ENCODE peak calls at places on chromosomes 1 and 21, in four cellular contexts. U, D, T and R are unnamed samples.
A peak's percentile ranks its signal among the peaks of the same experiment; 100 is the strongest.

GRCh38 chr1:83065952-83066727 is 932.8 kb downstream of the TTLL7 start:
- DNase-seq in D (peak; percentile 21), T (no peak), U (no peak), R (peak; percentile 10)

GRCh38 chr1:89908294-89908992 is 86.5 kb upstream of the ZNF326 start:
- DNase-seq in U (no peak), D (no peak), T (no peak), R (no peak)

GRCh38 chr1:14815175-14815882 is 216.8 kb downstream of the KAZN start:
- DNase-seq in T (no peak), D (no peak), U (no peak), R (no peak)

GRCh38 chr1:237473896-237474295 is 416.8 kb downstream of the ZP4 start:
- DNase-seq in D (no peak), T (no peak), U (no peak), R (no peak)

GRCh38 chr1:221097479-221098281 is 218.4 kb downstream of the HLX start:
- DNase-seq in T (no peak), D (no peak), U (no peak), R (no peak)

GRCh38 chr1:16631248-16632043 is 18.1 kb upstream of the NBPF1 start:
- DNase-seq in D (no peak), T (peak; percentile 34), U (no peak), R (no peak)

GRCh38 chr1:52210044-52210443 is 68.2 kb downstream of the ZFYVE9 start:
- DNase-seq in D (no peak), U (no peak), T (no peak), R (no peak)

GRCh38 chr1:207972350-207972749 is 61.4 kb upstream of the CD34 start:
- DNase-seq in U (no peak), D (no peak), T (no peak), R (no peak)

GRCh38 chr1:175499595-175500367 is 243.6 kb downstream of the TNR start:
- DNase-seq in T (no peak), D (no peak), U (no peak), R (no peak)

GRCh38 chr21:34144224-34144623 is 70.8 kb downstream of the MRPS6 start:
- DNase-seq in D (no peak), U (no peak), T (no peak), R (no peak)
- TF ChIP-seq ELF4 in D (no peak), U (no peak), T (no peak), R (no peak)

GRCh38 chr1:113871597-113872113 is at the start of gene PTPN22:
- DNase-seq in T (no peak), U (no peak), D (no peak), R (no peak)
- TF ChIP-seq ELF4 in T (peak; percentile 33), U (no peak), D (no peak), R (no peak)

DNA sequence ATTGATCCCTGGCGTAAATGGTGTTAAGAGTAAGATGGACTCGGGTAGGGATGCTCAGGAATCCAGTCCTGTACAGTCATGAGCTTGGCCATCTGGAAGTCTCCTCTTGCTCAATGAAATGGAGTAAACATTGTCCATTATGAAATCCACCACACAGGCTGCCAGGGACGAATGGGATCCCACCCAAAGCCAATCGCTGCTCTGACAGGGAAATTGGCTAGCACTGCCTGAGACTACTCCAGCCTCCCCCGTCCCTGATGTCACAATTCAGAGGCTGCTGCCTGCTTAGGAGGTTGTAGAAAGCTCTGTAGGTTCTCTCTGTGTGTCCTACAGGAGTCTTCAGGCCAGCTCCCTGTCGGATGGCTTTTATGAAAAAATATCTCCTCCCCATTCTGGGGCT is at the start of gene HSD11B1:
- DNase-seq in T (no peak), D (no peak), U (no peak), R (no peak)
- TF ChIP-seq ELF4 in T (no peak), D (no peak), U (no peak), R (no peak)

GRCh38 chr1:46467183-46467504 is 22.5 kb upstream of the DMBX1 start:
- DNase-seq in U (no peak), D (no peak), T (no peak), R (no peak)

GRCh38 chr1:46465981-46466476 is 23.6 kb upstream of the DMBX1 start:
- DNase-seq in U (no peak), T (no peak), D (no peak), R (no peak)

GRCh38 chr1:46469846-46470245 is 19.8 kb upstream of the DMBX1 start:
- DNase-seq in D (no peak), U (no peak), T (no peak), R (no peak)

GRCh38 chr1:46464013-46464548 is 25.6 kb upstream of the DMBX1 start:
- DNase-seq in U (no peak), T (no peak), D (no peak), R (no peak)

GRCh38 chr1:46466477-46467182 is 23.0 kb upstream of the DMBX1 start:
- DNase-seq in T (no peak), U (no peak), D (no peak), R (peak; percentile 78)
- TF ChIP-seq ELF4 in T (no peak), U (no peak), D (no peak), R (no peak)

GRCh38 chr1:12316331-12316730 is 86.5 kb downstream of the VPS13D start:
- DNase-seq in D (no peak), U (no peak), T (no peak), R (no peak)

GRCh38 chr1:12309783-12310742 is 80.2 kb downstream of the VPS13D start:
- DNase-seq in D (no peak), T (no peak), U (no peak), R (no peak)

GRCh38 chr1:12315126-12315525 is 85.3 kb downstream of the VPS13D start:
- DNase-seq in D (no peak), T (no peak), U (no peak), R (no peak)

GRCh38 chr1:12314328-12314903 is 84.6 kb downstream of the VPS13D start:
- DNase-seq in U (peak; percentile 12), D (no peak), T (peak; percentile 29), R (no peak)
- TF ChIP-seq ELF4 in U (no peak), D (no peak), T (no peak), R (no peak)

GRCh38 chr1:6805004-6805416 is 19.8 kb downstream of the CAMTA1 start:
- DNase-seq in T (no peak), U (no peak), D (no peak), R (no peak)

GRCh38 chr1:6802893-6803292 is 17.6 kb downstream of the CAMTA1 start:
- DNase-seq in D (no peak), U (no peak), T (no peak), R (no peak)

GRCh38 chr1:6802454-6802853 is 17.2 kb downstream of the CAMTA1 start:
- DNase-seq in T (no peak), D (no peak), U (no peak), R (no peak)

GRCh38 chr1:6801998-6802397 is 16.7 kb downstream of the CAMTA1 start:
- DNase-seq in T (no peak), D (no peak), U (no peak), R (no peak)

DNA sequence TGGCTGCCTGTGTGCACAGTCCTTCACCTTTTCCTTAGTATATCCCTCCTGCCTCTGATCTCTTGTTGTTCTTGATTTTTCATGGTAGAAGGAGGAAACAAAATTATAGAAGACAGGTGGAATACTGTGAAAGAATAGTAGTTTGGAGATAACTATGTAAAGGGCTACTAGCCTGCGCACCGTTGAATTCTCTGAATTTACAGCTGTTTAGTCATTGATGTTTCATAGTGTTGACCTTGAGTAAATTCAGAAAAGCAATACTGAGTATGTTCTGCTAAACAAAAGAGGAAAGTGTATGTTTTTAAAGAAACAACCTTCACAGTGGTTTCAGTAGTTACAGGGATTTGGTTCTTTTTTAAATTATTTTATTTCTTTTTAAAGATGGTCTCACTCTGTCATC is 18.1 kb downstream of the CAMTA1 start:
- DNase-seq in D (no peak), T (no peak), U (peak; percentile 19), R (no peak)
- TF ChIP-seq ELF4 in D (no peak), T (no peak), U (no peak), R (no peak)

DNA sequence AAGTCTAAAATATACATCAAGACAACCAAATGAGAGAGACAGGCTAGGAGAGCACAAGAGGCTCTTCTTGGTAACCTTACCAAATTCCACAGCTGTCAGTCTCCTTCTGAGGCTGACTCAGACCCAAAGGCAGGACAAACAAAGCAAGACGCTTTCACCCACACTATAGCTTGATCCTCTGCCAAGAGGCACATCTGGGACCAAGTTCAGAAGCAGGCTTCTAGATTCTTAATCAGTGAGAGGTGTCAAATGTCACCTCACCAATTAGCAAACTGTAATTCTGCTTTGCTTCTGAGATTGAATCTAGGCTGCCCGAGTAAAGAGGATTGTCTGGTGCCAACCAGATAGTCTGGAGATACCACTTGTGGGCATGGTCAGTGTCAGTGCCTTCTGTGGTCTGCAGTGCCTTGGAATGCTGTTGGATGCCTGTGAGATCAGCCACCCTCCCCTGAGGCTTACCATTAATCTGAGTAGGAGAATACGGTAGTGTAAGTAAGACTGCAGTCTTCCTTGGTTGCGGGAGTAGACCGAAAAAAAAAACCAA is 151.0 kb downstream of the FMN2 start:
- DNase-seq in T (no peak), D (no peak), U (no peak), R (no peak)
- TF ChIP-seq ELF4 in T (no peak), D (no peak), U (no peak), R (no peak)

GRCh38 chr1:195530961-195531360 is 1077.3 kb downstream of the KCNT2 start:
- DNase-seq in T (no peak), D (no peak), U (no peak), R (no peak)
- TF ChIP-seq ELF4 in T (no peak), D (no peak), U (no peak), R (no peak)

GRCh38 chr1:152515454-152515823 is 1.2 kb downstream of the CRCT1 start:
- DNase-seq in T (no peak), D (peak; percentile 50), U (no peak), R (no peak)
- TF ChIP-seq ELF4 in T (no peak), D (no peak), U (no peak), R (no peak)